ENCODE peak calls at places on chromosomes 1 and 21, in seven cellular contexts. J is AG20443, Q is head of caudate nucleus, L is AG09319, A is fibroblast of the conjunctiva, G is vagina, Z is HCEC 1CT. W is an unnamed sample.

GRCh38 chr1:180061019-180061418 is 93.7 kb upstream of the QSOX1 start:
- DNase-seq in J (no peak), Q (no peak), L (no peak), A (no peak), G (no peak), Z (no peak), W (no peak)

GRCh38 chr1:203630697-203631096 is 4.1 kb downstream of the ATP2B4 start:
- DNase-seq in J (no peak), Q (no peak), L (no peak), A (no peak), G (no peak), Z (no peak), W (no peak)

GRCh38 chr1:216621536-216621935 is 101.7 kb downstream of the ESRRG start:
- DNase-seq in J (no peak), Q (no peak), L (no peak), A (no peak), G (no peak), Z (no peak), W (no peak)

GRCh38 chr1:186059752-186060151 is 315.3 kb downstream of the TPR start:
- DNase-seq in J (no peak), Q (no peak), L (no peak), A (no peak), G (no peak), Z (no peak), W (no peak)

GRCh38 chr1:2258996-2259395 is 30.9 kb downstream of the SKI start:
- DNase-seq in J (no peak), Q (no peak), L (no peak), A (no peak), G (no peak), Z (no peak), W (no peak)

GRCh38 chr1:214019499-214019898 is 31.7 kb downstream of the PROX1 start:
- DNase-seq in J (no peak), Q (peak; percentile 10), L (no peak), A (no peak), G (no peak), Z (no peak), W (no peak)

GRCh38 chr1:203089001-203089650 is 3.3 kb upstream of the MYOG start:
- DNase-seq in J (no peak), Q (no peak), L (no peak), A (no peak), G (no peak), Z (no peak), W (no peak)

GRCh38 chr1:235821361-235821981 is 45.2 kb downstream of the LYST start:
- DNase-seq in J (peak; percentile 39), Q (no peak), L (peak; percentile 7), A (peak; percentile 38), G (no peak), Z (peak; percentile 83), W (no peak)

GRCh38 chr1:41387667-41388091 is 26.4 kb downstream of the FOXO6 start:
- DNase-seq in J (peak; percentile 85), Q (peak; percentile 26), L (peak; percentile 11), A (peak; percentile 47), G (no peak), Z (no peak), W (no peak)

GRCh38 chr1:61459345-61459744 is 265.6 kb downstream of the TM2D1 start:
- DNase-seq in J (no peak), Q (no peak), L (no peak), A (no peak), G (no peak), Z (no peak), W (no peak)

GRCh38 chr21:15494481-15494880 is 235.3 kb upstream of the USP25 start:
- DNase-seq in J (no peak), Q (no peak), L (no peak), A (no peak), G (no peak), Z (no peak), W (no peak)

GRCh38 chr1:113073457-113073950 is 506 bp downstream of the LRIG2 start:
- DNase-seq in J (peak; percentile 77), Q (no peak), L (peak; percentile 34), A (peak; percentile 26), G (no peak), Z (peak; percentile 64), W (no peak)

GRCh38 chr1:205365945-205366463 is 9.3 kb upstream of the KLHDC8A start:
- DNase-seq in J (no peak), Q (no peak), L (no peak), A (no peak), G (no peak), Z (no peak), W (no peak)

GRCh38 chr21:39281853-39282252 is 31.6 kb downstream of the BRWD1 start:
- DNase-seq in J (no peak), Q (no peak), L (no peak), A (no peak), G (no peak), Z (no peak), W (no peak)

GRCh38 chr1:4825841-4826450 is 171.5 kb downstream of the AJAP1 start:
- DNase-seq in J (no peak), Q (no peak), L (no peak), A (no peak), G (no peak), Z (no peak), W (peak; percentile 20)

GRCh38 chr21:41142051-41142795 is 25.7 kb upstream of the BACE2 start:
- DNase-seq in J (peak; percentile 87), Q (no peak), L (no peak), A (no peak), G (no peak), Z (no peak), W (no peak)

GRCh38 chr1:231677442-231677841 is 50.9 kb downstream of the DISC1 start:
- DNase-seq in J (no peak), Q (no peak), L (no peak), A (no peak), G (no peak), Z (no peak), W (no peak)

GRCh38 chr21:18384771-18385170 is 18.8 kb downstream of the TMPRSS15 start:
- DNase-seq in J (no peak), Q (no peak), L (no peak), A (peak; percentile 10), G (no peak), Z (no peak), W (no peak)

GRCh38 chr1:115430717-115431116 is 92.7 kb upstream of the NGF start:
- DNase-seq in J (peak; percentile 91), Q (no peak), L (peak; percentile 67), A (peak; percentile 84), G (no peak), Z (peak; percentile 96), W (no peak)

GRCh38 chr1:50981741-50982140 is 11.7 kb downstream of the CDKN2C start:
- DNase-seq in J (no peak), Q (no peak), L (no peak), A (no peak), G (no peak), Z (no peak), W (no peak)

GRCh38 chr21:15947707-15948106 is 217.9 kb downstream of the USP25 start:
- DNase-seq in J (no peak), Q (no peak), L (no peak), A (no peak), G (no peak), Z (no peak), W (no peak)

GRCh38 chr1:221782970-221783369 is 41.1 kb upstream of the DUSP10 start:
- DNase-seq in J (no peak), Q (no peak), L (no peak), A (no peak), G (no peak), Z (no peak), W (no peak)

GRCh38 chr1:11961230-11961629 is 19.0 kb upstream of the MFN2 start:
- DNase-seq in J (no peak), Q (no peak), L (no peak), A (no peak), G (no peak), Z (no peak), W (no peak)